ENCODE peak calls at places on chromosome X, in ten cellular contexts. One of them, this sample, is unnamed.

GRCh38 chrX:119552508-119552907 is 12.7 kb downstream of the STEEP1 start:
- DNase-seq in NB4: no peak
- DNase-seq in tibial nerve: no peak
- DNase-seq in breast epithelium: no peak
- DNase-seq in GM12878: no peak
- DNase-seq in heart left ventricle: no peak
- DNase-seq in suprapubic skin: no peak
- DNase-seq in H1: no peak
- DNase-seq in HCT116: no peak
- DNase-seq in body of pancreas: no peak
- DNase-seq in this sample: no peak

GRCh38 chrX:27600686-27601085 is 10.5 kb downstream of the DCAF8L2 start:
- DNase-seq in H1: no peak
- DNase-seq in body of pancreas: no peak
- DNase-seq in breast epithelium: no peak
- DNase-seq in NB4: no peak
- DNase-seq in heart left ventricle: no peak
- DNase-seq in tibial nerve: no peak
- DNase-seq in GM12878: no peak
- DNase-seq in suprapubic skin: no peak
- DNase-seq in HCT116: no peak
- DNase-seq in this sample: no peak

GRCh38 chrX:15956684-15957083 is 102.1 kb upstream of the AP1S2 start:
- DNase-seq in HCT116: no peak
- DNase-seq in suprapubic skin: no peak
- DNase-seq in breast epithelium: no peak
- DNase-seq in tibial nerve: no peak
- DNase-seq in body of pancreas: no peak
- DNase-seq in H1: no peak
- DNase-seq in NB4: no peak
- DNase-seq in GM12878: no peak
- DNase-seq in heart left ventricle: no peak
- DNase-seq in this sample: no peak

GRCh38 chrX:133544105-133544504 is 128.8 kb upstream of the GPC4 start:
- DNase-seq in suprapubic skin: no peak
- DNase-seq in GM12878: no peak
- DNase-seq in body of pancreas: peak
- DNase-seq in tibial nerve: no peak
- DNase-seq in H1: no peak
- DNase-seq in heart left ventricle: no peak
- DNase-seq in breast epithelium: no peak
- DNase-seq in NB4: no peak
- DNase-seq in HCT116: peak
- DNase-seq in this sample: no peak

GRCh38 chrX:147853701-147854100 is 58.0 kb upstream of the FMR1 start:
- DNase-seq in NB4: peak
- DNase-seq in body of pancreas: no peak
- DNase-seq in GM12878: no peak
- DNase-seq in tibial nerve: no peak
- DNase-seq in breast epithelium: no peak
- DNase-seq in suprapubic skin: no peak
- DNase-seq in heart left ventricle: no peak
- DNase-seq in HCT116: no peak
- DNase-seq in H1: peak
- DNase-seq in this sample: no peak

GRCh38 chrX:120549483-120550452 is 11.0 kb downstream of the CUL4B start:
- DNase-seq in suprapubic skin: no peak
- DNase-seq in GM12878: no peak
- DNase-seq in body of pancreas: no peak
- DNase-seq in NB4: peak
- DNase-seq in breast epithelium: no peak
- DNase-seq in heart left ventricle: no peak
- DNase-seq in tibial nerve: no peak
- DNase-seq in HCT116: peak
- DNase-seq in H1: no peak
- DNase-seq in this sample: no peak

GRCh38 chrX:1481636-1482529 is 29.2 kb upstream of the ASMTL start:
- DNase-seq in NB4: peak
- DNase-seq in breast epithelium: no peak
- DNase-seq in body of pancreas: peak
- DNase-seq in GM12878: peak
- DNase-seq in suprapubic skin: peak
- DNase-seq in HCT116: peak
- DNase-seq in heart left ventricle: peak
- DNase-seq in tibial nerve: peak
- DNase-seq in H1: peak
- DNase-seq in this sample: peak

GRCh38 chrX:1465261-1466231 is 12.8 kb upstream of the ASMTL start:
- DNase-seq in HCT116: no peak
- DNase-seq in NB4: no peak
- DNase-seq in breast epithelium: no peak
- DNase-seq in GM12878: no peak
- DNase-seq in heart left ventricle: peak
- DNase-seq in tibial nerve: no peak
- DNase-seq in suprapubic skin: peak
- DNase-seq in body of pancreas: no peak
- DNase-seq in H1: no peak
- DNase-seq in this sample: no peak

GRCh38 chrX:18983711-18984380 is at the start of gene PHKA2:
- DNase-seq in heart left ventricle: peak
- DNase-seq in suprapubic skin: peak
- DNase-seq in HCT116: no peak
- DNase-seq in tibial nerve: peak
- DNase-seq in H1: no peak
- DNase-seq in breast epithelium: peak
- DNase-seq in GM12878: no peak
- DNase-seq in NB4: no peak
- DNase-seq in body of pancreas: peak
- DNase-seq in this sample: peak

GRCh38 chrX:29145316-29145715 is 558.1 kb downstream of the IL1RAPL1 start:
- DNase-seq in HCT116: no peak
- DNase-seq in H1: no peak
- DNase-seq in NB4: no peak
- DNase-seq in heart left ventricle: no peak
- DNase-seq in suprapubic skin: no peak
- DNase-seq in tibial nerve: no peak
- DNase-seq in GM12878: no peak
- DNase-seq in body of pancreas: no peak
- DNase-seq in breast epithelium: no peak
- DNase-seq in this sample: no peak

GRCh38 chrX:79231662-79232061 is 87.2 kb downstream of the GPR174 start:
- DNase-seq in GM12878: no peak
- DNase-seq in body of pancreas: no peak
- DNase-seq in heart left ventricle: no peak
- DNase-seq in NB4: no peak
- DNase-seq in H1: no peak
- DNase-seq in suprapubic skin: no peak
- DNase-seq in breast epithelium: no peak
- DNase-seq in tibial nerve: no peak
- DNase-seq in HCT116: no peak
- DNase-seq in this sample: no peak

GRCh38 chrX:102516314-102516936 is at the start of gene TMSB15A:
- DNase-seq in heart left ventricle: peak
- DNase-seq in GM12878: no peak
- DNase-seq in body of pancreas: peak
- DNase-seq in H1: no peak
- DNase-seq in HCT116: no peak
- DNase-seq in breast epithelium: peak
- DNase-seq in tibial nerve: peak
- DNase-seq in NB4: no peak
- DNase-seq in suprapubic skin: peak
- DNase-seq in this sample: peak

GRCh38 chrX:115364625-115365024 is 75.1 kb downstream of the LUZP4 start:
- DNase-seq in tibial nerve: no peak
- DNase-seq in NB4: no peak
- DNase-seq in HCT116: no peak
- DNase-seq in suprapubic skin: no peak
- DNase-seq in body of pancreas: no peak
- DNase-seq in H1: no peak
- DNase-seq in heart left ventricle: no peak
- DNase-seq in breast epithelium: no peak
- DNase-seq in GM12878: no peak
- DNase-seq in this sample: no peak

GRCh38 chrX:41265615-41266014 is 68.3 kb upstream of the DDX3X start:
- DNase-seq in NB4: peak
- DNase-seq in suprapubic skin: no peak
- DNase-seq in GM12878: no peak
- DNase-seq in HCT116: no peak
- DNase-seq in body of pancreas: no peak
- DNase-seq in H1: no peak
- DNase-seq in breast epithelium: no peak
- DNase-seq in tibial nerve: peak
- DNase-seq in heart left ventricle: no peak
- DNase-seq in this sample: peak

GRCh38 chrX:57977992-57978391 is 67.7 kb upstream of the ZXDA start:
- DNase-seq in breast epithelium: no peak
- DNase-seq in NB4: peak
- DNase-seq in tibial nerve: no peak
- DNase-seq in body of pancreas: no peak
- DNase-seq in heart left ventricle: no peak
- DNase-seq in H1: no peak
- DNase-seq in HCT116: no peak
- DNase-seq in suprapubic skin: no peak
- DNase-seq in GM12878: no peak
- DNase-seq in this sample: no peak

DNA sequence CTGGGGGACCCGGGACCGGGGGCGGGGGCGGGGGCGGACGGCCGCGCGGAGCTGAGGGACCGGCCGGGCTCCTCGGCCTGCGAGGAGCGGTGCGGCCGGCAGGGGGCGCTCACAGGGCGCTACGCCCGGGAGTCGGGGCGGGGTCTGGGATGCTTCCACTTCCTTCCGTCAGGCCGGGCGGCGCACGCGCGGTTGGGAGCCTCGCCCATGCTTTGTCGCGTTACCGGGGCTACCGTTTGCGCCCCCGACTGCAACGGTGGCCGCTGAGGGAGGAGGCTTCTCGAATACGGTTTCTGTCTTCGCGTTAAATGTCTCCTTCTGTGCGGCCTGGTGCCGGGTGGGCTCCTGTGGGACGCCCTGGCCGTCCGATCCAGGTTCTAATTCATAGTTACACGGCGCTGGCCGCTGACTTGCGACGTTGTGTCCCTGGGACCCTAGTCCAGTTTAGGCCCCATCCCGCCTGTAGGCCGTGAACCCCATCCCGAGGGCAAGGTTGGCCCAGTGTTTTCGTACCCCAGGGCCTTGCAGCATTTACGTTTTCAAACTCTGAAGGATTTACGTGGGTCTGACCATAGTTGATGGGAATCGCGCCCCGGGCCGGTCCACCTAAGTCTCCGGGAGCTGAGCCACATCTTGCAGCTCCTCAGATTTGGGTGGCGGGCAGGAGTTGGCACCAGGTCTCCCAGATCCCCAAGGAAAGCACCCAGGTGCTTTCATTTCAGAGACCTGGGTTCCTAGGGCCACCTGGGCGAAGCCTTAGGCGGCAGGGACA is 549 bp downstream of the MSL3 start:
- DNase-seq in HCT116: peak
- DNase-seq in suprapubic skin: peak
- DNase-seq in GM12878: no peak
- DNase-seq in heart left ventricle: peak
- DNase-seq in H1: no peak
- DNase-seq in tibial nerve: peak
- DNase-seq in breast epithelium: peak
- DNase-seq in NB4: peak
- DNase-seq in body of pancreas: peak
- DNase-seq in this sample: peak
- TF ChIP-seq POLR2A in HCT116: peak
- TF ChIP-seq POLR2A in suprapubic skin: no peak
- TF ChIP-seq POLR2A in GM12878: no peak
- TF ChIP-seq POLR2A in heart left ventricle: no peak
- TF ChIP-seq POLR2A in H1: no peak
- TF ChIP-seq POLR2A in tibial nerve: no peak
- TF ChIP-seq POLR2A in breast epithelium: no peak
- TF ChIP-seq POLR2A in NB4: no peak
- TF ChIP-seq POLR2A in body of pancreas: no peak
- TF ChIP-seq POLR2A in this sample: no peak

DNA sequence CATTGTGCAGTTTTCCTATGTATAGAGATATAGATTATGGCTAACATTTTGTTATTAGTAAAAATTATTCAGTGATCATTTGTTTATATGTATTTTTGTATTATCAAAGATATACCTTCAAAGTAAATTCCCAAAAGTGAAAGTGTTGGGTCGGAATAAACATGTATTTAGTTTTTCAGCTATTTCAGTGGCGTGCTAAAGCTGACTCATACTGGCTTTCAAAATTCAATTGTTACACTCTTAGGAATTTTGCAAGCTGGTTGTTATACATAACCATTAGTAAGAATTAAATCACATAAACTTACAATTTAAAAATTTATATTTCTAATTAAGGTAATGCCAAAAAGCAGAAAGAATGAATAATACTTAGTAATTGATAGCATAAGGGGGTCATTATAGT is 288.4 kb upstream of the NRK start:
- DNase-seq in tibial nerve: no peak
- DNase-seq in H1: no peak
- DNase-seq in GM12878: no peak
- DNase-seq in breast epithelium: no peak
- DNase-seq in body of pancreas: no peak
- DNase-seq in heart left ventricle: no peak
- DNase-seq in NB4: no peak
- DNase-seq in HCT116: no peak
- DNase-seq in suprapubic skin: no peak
- DNase-seq in this sample: no peak
- TF ChIP-seq POLR2A in tibial nerve: no peak
- TF ChIP-seq POLR2A in H1: no peak
- TF ChIP-seq POLR2A in GM12878: no peak
- TF ChIP-seq POLR2A in breast epithelium: no peak
- TF ChIP-seq POLR2A in body of pancreas: no peak
- TF ChIP-seq POLR2A in heart left ventricle: no peak
- TF ChIP-seq POLR2A in NB4: no peak
- TF ChIP-seq POLR2A in HCT116: no peak
- TF ChIP-seq POLR2A in suprapubic skin: no peak
- TF ChIP-seq POLR2A in this sample: no peak

GRCh38 chrX:76427560-76428242 is at the start of gene MAGEE1:
- DNase-seq in H1: no peak
- DNase-seq in heart left ventricle: peak
- DNase-seq in suprapubic skin: peak
- DNase-seq in breast epithelium: peak
- DNase-seq in HCT116: peak
- DNase-seq in GM12878: peak
- DNase-seq in tibial nerve: peak
- DNase-seq in NB4: peak
- DNase-seq in body of pancreas: peak
- DNase-seq in this sample: peak
- TF ChIP-seq POLR2A in H1: no peak
- TF ChIP-seq POLR2A in heart left ventricle: no peak
- TF ChIP-seq POLR2A in suprapubic skin: no peak
- TF ChIP-seq POLR2A in breast epithelium: no peak
- TF ChIP-seq POLR2A in HCT116: no peak
- TF ChIP-seq POLR2A in GM12878: peak
- TF ChIP-seq POLR2A in tibial nerve: no peak
- TF ChIP-seq POLR2A in NB4: no peak
- TF ChIP-seq POLR2A in body of pancreas: peak
- TF ChIP-seq POLR2A in this sample: no peak

DNA sequence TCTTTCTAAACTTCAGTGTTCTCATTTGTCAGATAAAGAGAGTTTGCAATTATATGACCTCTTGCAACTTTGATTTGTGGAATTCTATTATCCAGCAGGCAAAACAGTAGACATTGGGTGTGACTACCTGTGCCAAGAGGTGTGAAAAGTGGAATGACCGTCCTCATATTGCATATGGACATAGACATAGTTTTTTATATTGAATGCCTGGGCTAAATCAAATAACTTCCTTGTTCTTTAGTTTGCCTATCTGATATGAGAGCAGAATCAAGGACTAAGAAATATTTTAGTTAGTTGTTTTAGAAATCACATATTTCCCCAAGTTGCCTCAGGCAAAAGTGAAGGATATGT is 117.7 kb upstream of the KLF8 start:
- DNase-seq in tibial nerve: no peak
- DNase-seq in NB4: no peak
- DNase-seq in GM12878: no peak
- DNase-seq in breast epithelium: no peak
- DNase-seq in HCT116: no peak
- DNase-seq in body of pancreas: no peak
- DNase-seq in suprapubic skin: no peak
- DNase-seq in H1: no peak
- DNase-seq in heart left ventricle: no peak
- DNase-seq in this sample: no peak
- TF ChIP-seq POLR2A in tibial nerve: no peak
- TF ChIP-seq POLR2A in NB4: no peak
- TF ChIP-seq POLR2A in GM12878: no peak
- TF ChIP-seq POLR2A in breast epithelium: no peak
- TF ChIP-seq POLR2A in HCT116: no peak
- TF ChIP-seq POLR2A in body of pancreas: no peak
- TF ChIP-seq POLR2A in suprapubic skin: no peak
- TF ChIP-seq POLR2A in H1: no peak
- TF ChIP-seq POLR2A in heart left ventricle: no peak
- TF ChIP-seq POLR2A in this sample: no peak

This sample was measured in gastrocnemius medialis.